ENCODE peak calls at places on chromosomes 7 and 10, in eight cellular contexts. R, B, I, Q, D, N, L and C are unnamed samples.

GRCh38 chr10:118965096-118965495 is 64.4 kb upstream of the NANOS1 start:
- DNase-seq in B (no peak), D (no peak), Q (no peak), R (no peak), L (no peak), N (no peak), I (no peak), C (no peak)

GRCh38 chr10:45374451-45375052 is 536 bp downstream of the ALOX5 start:
- DNase-seq in N (no peak), L (no peak), Q (no peak), R (no peak), D (peak; percentile 18), I (peak; percentile 25), B (no peak), C (no peak)

GRCh38 chr10:56605043-56605442 is 244.0 kb upstream of the ZWINT start:
- DNase-seq in B (peak; percentile 29), L (no peak), N (no peak), I (no peak), D (peak; percentile 84), Q (no peak), R (no peak), C (no peak)

GRCh38 chr7:40682696-40683095 is 547.9 kb downstream of the SUGCT start:
- DNase-seq in R (no peak), I (no peak), D (no peak), Q (peak; percentile 53), N (no peak), L (no peak), B (no peak), C (no peak)

GRCh38 chr7:184768-185264 is 7.6 kb upstream of the FAM20C start:
- DNase-seq in L (no peak), D (no peak), N (no peak), B (no peak), I (peak; percentile 65), Q (peak; percentile 49), R (no peak), C (no peak)

GRCh38 chr7:129169171-129169643 is 19.2 kb upstream of the SMO start:
- DNase-seq in R (no peak), N (peak; percentile 22), Q (peak; percentile 44), I (peak; percentile 19), B (no peak), D (no peak), L (peak; percentile 62), C (peak; percentile 41)

GRCh38 chr7:71096341-71096740 is 35.6 kb upstream of the GALNT17 start:
- DNase-seq in Q (no peak), B (no peak), I (no peak), L (no peak), R (no peak), N (no peak), D (no peak), C (no peak)

GRCh38 chr10:133334495-133335237 is 2.0 kb downstream of the CALY start:
- DNase-seq in B (no peak), L (peak; percentile 38), Q (no peak), D (no peak), N (no peak), I (no peak), R (no peak), C (no peak)

GRCh38 chr10:62171791-62172190 is 96.9 kb downstream of the RTKN2 start:
- DNase-seq in I (peak; percentile 81), R (no peak), L (no peak), B (no peak), D (no peak), N (peak; percentile 32), Q (peak; percentile 69), C (no peak)

GRCh38 chr7:12257582-12257981 is 46.5 kb downstream of the TMEM106B start:
- DNase-seq in R (peak; percentile 50), I (peak; percentile 88), D (no peak), B (no peak), N (peak; percentile 59), L (peak; percentile 18), Q (peak; percentile 46), C (no peak)